ENCODE peak calls at places on chromosomes 16 and 17, in five cellular contexts. Z, V, R, G and O are unnamed samples.

GRCh38 chr17:70961341-70961740 is 792.0 kb downstream of the KCNJ2 start:
- DNase-seq in V (no peak), R (no peak), G (no peak), Z (no peak), O (no peak)

GRCh38 chr17:70290770-70291169 is 121.4 kb downstream of the KCNJ2 start:
- DNase-seq in Z (no peak), G (no peak), R (no peak), V (no peak), O (no peak)

GRCh38 chr16:27424772-27425498 is 23.0 kb downstream of the IL21R start:
- DNase-seq in V (no peak), R (no peak), Z (peak), G (no peak), O (no peak)

GRCh38 chr17:64146418-64147109 is 16.6 kb upstream of the ERN1 start:
- DNase-seq in V (no peak), G (no peak), R (peak), Z (no peak), O (peak)

GRCh38 chr17:1158879-1159278 is 20.9 kb downstream of the ABR start:
- DNase-seq in V (no peak), Z (no peak), G (no peak), R (no peak), O (no peak)

GRCh38 chr17:77206557-77206956 is 65.8 kb downstream of the SEC14L1 start:
- DNase-seq in G (no peak), V (no peak), R (no peak), Z (no peak), O (no peak)

GRCh38 chr16:10266809-10267208 is 84.6 kb upstream of the GRIN2A start:
- DNase-seq in V (no peak), Z (no peak), R (no peak), G (no peak), O (no peak)

GRCh38 chr17:29102741-29103181 is 59.8 kb downstream of the PIPOX start:
- DNase-seq in Z (no peak), V (no peak), G (no peak), R (no peak), O (no peak)

GRCh38 chr16:46632778-46633733 is 11.9 kb upstream of the SHCBP1 start:
- DNase-seq in Z (no peak), G (no peak), R (peak), V (no peak), O (no peak)

GRCh38 chr17:42133461-42134041 is 10.9 kb downstream of the HSPB9 start:
- DNase-seq in Z (no peak), V (no peak), R (no peak), G (no peak), O (no peak)

GRCh38 chr16:3022208-3022696 is 1.5 kb downstream of the HCFC1R1 start:
- DNase-seq in Z (peak), G (peak), V (no peak), R (peak), O (peak)

GRCh38 chr16:1884889-1885288 is 12.9 kb upstream of the MEIOB start:
- DNase-seq in G (no peak), Z (no peak), R (no peak), V (no peak), O (no peak)

GRCh38 chr16:70428178-70428998 is 10.5 kb downstream of the ST3GAL2 start:
- DNase-seq in G (peak), V (peak), R (peak), Z (peak), O (no peak)

GRCh38 chr17:35022536-35023063 is 40.9 kb downstream of the RFFL start:
- DNase-seq in G (peak), R (peak), Z (peak), V (peak), O (peak)

GRCh38 chr17:45050680-45051059 is 762 bp downstream of the DCAKD start:
- DNase-seq in Z (peak), R (peak), V (no peak), G (no peak), O (no peak)

GRCh38 chr16:76900285-76901263 is 290.4 kb upstream of the MON1B start:
- DNase-seq in G (no peak), Z (no peak), V (no peak), R (peak), O (no peak)

GRCh38 chr16:711548-712320 is 3.2 kb upstream of the METRN start:
- DNase-seq in G (peak), R (peak), Z (peak), V (no peak), O (peak)

DNA sequence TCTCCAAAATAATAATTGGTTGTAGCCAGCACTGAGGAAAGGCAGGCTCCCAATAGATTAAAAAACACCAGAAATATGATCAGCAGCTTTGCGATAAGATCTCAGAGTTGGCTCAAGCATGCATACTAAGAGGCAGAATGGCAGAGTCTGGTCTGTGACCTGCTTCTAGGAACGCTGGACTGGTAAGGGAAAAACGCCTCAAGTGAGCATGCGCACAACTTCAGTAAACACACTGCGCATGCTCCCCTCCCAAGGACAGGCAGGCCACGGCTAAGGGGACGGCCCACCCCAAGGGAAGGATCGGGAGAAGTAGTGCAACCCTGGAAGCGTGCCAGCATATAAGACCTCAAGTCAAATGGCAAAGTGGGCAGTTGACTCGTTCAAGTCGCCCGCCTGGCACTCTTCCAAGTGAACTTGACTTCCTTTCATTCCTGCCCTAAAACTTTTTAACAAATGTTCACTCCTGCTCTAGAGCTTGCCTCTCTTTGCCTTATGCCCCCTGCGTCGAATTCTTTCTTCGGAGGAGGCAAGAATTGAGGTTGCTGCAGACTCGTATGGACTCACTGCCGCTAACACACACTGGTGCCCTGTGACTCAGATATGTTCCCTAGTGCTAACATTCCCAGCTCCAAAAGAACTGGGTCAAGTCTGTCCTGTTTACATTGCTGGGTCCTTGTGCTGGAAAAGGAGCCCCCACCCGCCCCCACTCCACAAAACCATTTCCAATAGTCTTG is 22.4 kb upstream of the PRM1 start:
- DNase-seq in V (no peak), Z (no peak), G (no peak), R (peak), O (no peak)
- H3K27ac ChIP-seq in V (no peak), Z (no peak), G (no peak), R (peak), O (no peak)

DNA sequence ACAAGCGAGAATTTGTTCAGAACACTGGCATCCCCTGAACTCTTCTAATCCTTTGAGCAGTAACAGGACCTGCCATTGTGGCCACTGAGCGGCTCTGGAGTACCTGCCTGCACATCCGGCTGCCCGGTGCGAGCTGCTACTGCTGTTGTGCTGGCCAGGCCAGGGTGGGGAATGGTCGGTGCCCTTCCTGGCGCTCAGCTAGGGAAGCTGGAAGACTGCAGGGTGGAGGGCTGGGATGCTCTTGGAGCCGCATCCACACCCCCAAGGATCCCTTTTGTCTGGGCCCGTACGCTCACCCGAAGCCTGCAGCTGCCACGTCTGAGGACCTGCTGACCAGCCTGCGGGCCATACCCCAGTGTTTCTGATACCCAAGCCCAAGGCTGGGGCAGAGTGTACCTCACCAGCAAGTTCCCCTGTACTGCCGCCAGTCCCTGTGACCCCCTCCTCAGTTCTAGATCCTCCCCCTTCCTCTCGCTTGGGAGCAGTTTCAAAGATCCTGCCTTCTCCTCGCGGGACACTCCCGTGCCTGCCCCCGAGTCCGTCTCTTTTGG is 49.7 kb downstream of the PGS1 start:
- DNase-seq in Z (no peak), G (no peak), R (no peak), V (no peak), O (no peak)
- H3K27ac ChIP-seq in Z (no peak), G (no peak), R (no peak), V (peak), O (peak)

GRCh38 chr17:75897076-75898019 is 597 bp upstream of the TRIM65 start:
- DNase-seq in V (no peak), Z (no peak), R (no peak), G (no peak), O (no peak)
- H3K27ac ChIP-seq in V (peak), Z (peak), R (peak), G (peak), O (peak)

DNA sequence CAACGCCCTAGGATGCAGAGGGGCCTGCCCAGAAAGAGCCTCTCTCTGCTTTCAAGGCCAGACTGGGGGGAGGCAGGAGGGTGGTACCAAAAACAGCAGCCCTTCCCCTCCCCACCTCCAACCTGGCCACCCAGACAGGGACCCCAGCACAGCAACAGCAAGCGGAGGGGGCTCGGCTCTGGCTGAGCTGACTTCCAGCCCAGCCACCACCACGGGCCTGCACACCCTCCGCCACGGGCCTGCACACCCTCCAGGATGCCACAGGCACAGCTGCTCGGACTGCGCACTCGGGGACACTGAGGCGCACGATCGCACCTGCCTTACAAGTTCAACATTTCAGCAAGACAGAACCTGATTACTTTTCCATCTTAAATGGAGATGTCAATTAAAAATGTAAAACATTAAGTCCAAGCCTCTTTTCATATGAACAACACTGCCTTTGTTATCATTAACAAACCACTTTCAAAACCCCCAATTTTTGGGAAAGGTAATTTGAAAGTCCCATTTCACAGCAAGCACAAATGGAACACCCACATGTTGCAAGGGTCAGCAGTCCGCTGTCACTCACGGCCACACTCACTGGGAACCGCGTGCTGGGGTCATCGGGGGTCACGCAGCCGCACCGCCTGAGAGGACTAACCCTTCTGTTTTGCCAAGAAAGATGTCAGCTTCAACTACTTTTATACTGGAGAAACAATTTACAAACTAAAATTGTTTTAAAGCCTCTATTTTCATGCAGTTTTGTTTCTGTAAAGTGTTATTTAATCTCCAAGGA is 76.4 kb downstream of the ANKRD11 start:
- DNase-seq in R (no peak), V (no peak), G (no peak), Z (no peak), O (no peak)
- H3K27ac ChIP-seq in R (no peak), V (no peak), G (no peak), Z (peak), O (no peak)

DNA sequence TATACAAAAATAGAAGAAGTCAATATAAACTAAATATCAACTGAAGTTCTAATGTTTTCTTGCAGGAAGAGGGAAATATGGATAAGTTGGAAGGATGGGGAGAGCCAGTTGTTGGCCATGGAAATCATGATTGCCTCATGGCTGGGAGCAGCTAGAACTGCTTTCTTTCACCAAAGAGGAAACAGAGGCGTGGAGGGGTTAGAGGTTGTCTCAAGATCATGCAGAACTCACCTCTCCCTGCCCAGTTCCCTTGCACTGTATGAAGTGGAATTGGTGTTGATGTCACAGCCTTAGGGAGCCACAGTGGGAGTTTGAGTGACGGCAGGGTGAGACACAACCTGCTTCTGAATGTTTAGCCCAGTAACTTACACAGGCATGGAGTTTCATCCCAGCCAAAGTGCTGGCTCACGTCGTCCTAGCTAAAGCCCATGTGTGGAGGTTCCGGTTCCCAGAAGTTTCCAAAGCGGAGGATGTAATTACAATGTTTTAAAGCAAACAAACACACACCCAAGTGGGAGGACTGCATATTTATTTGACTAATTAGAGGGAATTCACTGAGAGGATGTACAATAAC is 118.9 kb upstream of the CDH5 start:
- DNase-seq in V (no peak), R (peak), Z (no peak), G (no peak), O (no peak)
- H3K27ac ChIP-seq in V (peak), R (peak), Z (no peak), G (no peak), O (no peak)